ENCODE peak calls at places on chromosomes 11 and 22, in nine cellular contexts. One of them, this sample, is unnamed.

GRCh38 chr22:23751441-23751996 is 607 bp upstream of the ZNF70 start:
- DNase-seq in activated CD8-positive, alpha-beta memory T cell treated with anti-CD3 and anti-CD28 coated beads for 1 hour: no peak
- DNase-seq in amygdala: no peak
- DNase-seq in HT1080: no peak
- DNase-seq in AG10803: peak
- DNase-seq in H9: peak
- DNase-seq in GM04504: no peak
- DNase-seq in GM04503: no peak
- DNase-seq in amniotic stem cell: no peak
- DNase-seq in this sample: no peak

GRCh38 chr11:8060801-8061554 is 20.0 kb upstream of the TUB start:
- DNase-seq in activated CD8-positive, alpha-beta memory T cell treated with anti-CD3 and anti-CD28 coated beads for 1 hour: no peak
- DNase-seq in GM04504: peak
- DNase-seq in amygdala: no peak
- DNase-seq in H9: no peak
- DNase-seq in amniotic stem cell: no peak
- DNase-seq in HT1080: no peak
- DNase-seq in GM04503: peak
- DNase-seq in AG10803: peak
- DNase-seq in this sample: no peak

GRCh38 chr11:33692013-33692504 is 8.6 kb downstream of the C11orf91 start:
- DNase-seq in GM04503: peak
- DNase-seq in GM04504: peak
- DNase-seq in amniotic stem cell: peak
- DNase-seq in activated CD8-positive, alpha-beta memory T cell treated with anti-CD3 and anti-CD28 coated beads for 1 hour: no peak
- DNase-seq in H9: no peak
- DNase-seq in AG10803: peak
- DNase-seq in amygdala: peak
- DNase-seq in HT1080: peak
- DNase-seq in this sample: no peak

GRCh38 chr22:49657275-49657973 is 170.2 kb downstream of the BRD1 start:
- DNase-seq in H9: no peak
- DNase-seq in GM04504: no peak
- DNase-seq in HT1080: peak
- DNase-seq in activated CD8-positive, alpha-beta memory T cell treated with anti-CD3 and anti-CD28 coated beads for 1 hour: peak
- DNase-seq in GM04503: no peak
- DNase-seq in amygdala: no peak
- DNase-seq in amniotic stem cell: no peak
- DNase-seq in AG10803: no peak
- DNase-seq in this sample: peak

GRCh38 chr22:37198290-37199102 is 10.4 kb upstream of the C1QTNF6 start:
- DNase-seq in AG10803: peak
- DNase-seq in amniotic stem cell: peak
- DNase-seq in amygdala: peak
- DNase-seq in GM04503: no peak
- DNase-seq in GM04504: no peak
- DNase-seq in activated CD8-positive, alpha-beta memory T cell treated with anti-CD3 and anti-CD28 coated beads for 1 hour: peak
- DNase-seq in H9: peak
- DNase-seq in HT1080: peak
- DNase-seq in this sample: peak

GRCh38 chr11:24622262-24622661 is 125.4 kb downstream of the LUZP2 start:
- DNase-seq in HT1080: no peak
- DNase-seq in H9: no peak
- DNase-seq in amygdala: no peak
- DNase-seq in GM04504: no peak
- DNase-seq in AG10803: no peak
- DNase-seq in amniotic stem cell: no peak
- DNase-seq in GM04503: no peak
- DNase-seq in activated CD8-positive, alpha-beta memory T cell treated with anti-CD3 and anti-CD28 coated beads for 1 hour: no peak
- DNase-seq in this sample: no peak

GRCh38 chr11:126528075-126528474 is 172.6 kb downstream of the ST3GAL4 start:
- DNase-seq in HT1080: no peak
- DNase-seq in GM04503: no peak
- DNase-seq in amygdala: no peak
- DNase-seq in activated CD8-positive, alpha-beta memory T cell treated with anti-CD3 and anti-CD28 coated beads for 1 hour: no peak
- DNase-seq in GM04504: no peak
- DNase-seq in AG10803: no peak
- DNase-seq in H9: no peak
- DNase-seq in amniotic stem cell: no peak
- DNase-seq in this sample: no peak

GRCh38 chr11:125457814-125458343 is 38.2 kb downstream of the FEZ1 start:
- DNase-seq in amygdala: peak
- DNase-seq in GM04504: peak
- DNase-seq in H9: no peak
- DNase-seq in AG10803: peak
- DNase-seq in GM04503: no peak
- DNase-seq in activated CD8-positive, alpha-beta memory T cell treated with anti-CD3 and anti-CD28 coated beads for 1 hour: no peak
- DNase-seq in HT1080: peak
- DNase-seq in amniotic stem cell: peak
- DNase-seq in this sample: no peak

GRCh38 chr11:79809487-79809886 is 368.7 kb upstream of the TENM4 start:
- DNase-seq in AG10803: no peak
- DNase-seq in amygdala: no peak
- DNase-seq in GM04503: no peak
- DNase-seq in amniotic stem cell: no peak
- DNase-seq in H9: no peak
- DNase-seq in GM04504: no peak
- DNase-seq in HT1080: no peak
- DNase-seq in activated CD8-positive, alpha-beta memory T cell treated with anti-CD3 and anti-CD28 coated beads for 1 hour: no peak
- DNase-seq in this sample: no peak

GRCh38 chr22:49582171-49582570 is 245.5 kb downstream of the BRD1 start:
- DNase-seq in amygdala: peak
- DNase-seq in GM04503: no peak
- DNase-seq in HT1080: no peak
- DNase-seq in H9: no peak
- DNase-seq in AG10803: no peak
- DNase-seq in amniotic stem cell: no peak
- DNase-seq in activated CD8-positive, alpha-beta memory T cell treated with anti-CD3 and anti-CD28 coated beads for 1 hour: no peak
- DNase-seq in GM04504: no peak
- DNase-seq in this sample: no peak

GRCh38 chr11:83220279-83220678 is 26.8 kb downstream of the ANKRD42 start:
- DNase-seq in activated CD8-positive, alpha-beta memory T cell treated with anti-CD3 and anti-CD28 coated beads for 1 hour: no peak
- DNase-seq in amniotic stem cell: no peak
- DNase-seq in HT1080: peak
- DNase-seq in GM04504: no peak
- DNase-seq in H9: no peak
- DNase-seq in AG10803: no peak
- DNase-seq in amygdala: no peak
- DNase-seq in GM04503: no peak
- DNase-seq in this sample: no peak